ENCODE peak calls at places on chromosomes 2 and 18, in eight cellular contexts. P, R, O, Q, Y, S, J and Z are unnamed samples.

GRCh38 chr18:43863180-43863579 is 585.9 kb upstream of the SYT4 start:
- DNase-seq in P (no peak), R (no peak), O (peak), Q (no peak), Y (no peak), S (no peak), J (no peak), Z (no peak)

GRCh38 chr2:111679202-111679601 is 204.8 kb downstream of the ANAPC1 start:
- DNase-seq in P (no peak), R (no peak), O (no peak), Q (no peak), Y (no peak), S (no peak), J (no peak), Z (no peak)

GRCh38 chr2:48364100-48364499 is 165.9 kb upstream of the STON1 start:
- DNase-seq in P (no peak), R (no peak), O (no peak), Q (no peak), Y (no peak), S (no peak), J (no peak), Z (no peak)

GRCh38 chr2:138780908-138781307 is 718 bp upstream of the NXPH2 start:
- DNase-seq in P (no peak), R (no peak), O (no peak), Q (no peak), Y (no peak), S (no peak), J (no peak), Z (no peak)

GRCh38 chr2:171430516-171431410 is 3.0 kb downstream of the METTL8 start:
- DNase-seq in P (no peak), R (no peak), O (no peak), Q (no peak), Y (no peak), S (no peak), J (no peak), Z (no peak)

GRCh38 chr2:181231886-181232644 is 225.1 kb upstream of the ITGA4 start:
- DNase-seq in P (no peak), R (no peak), O (peak), Q (peak), Y (peak), S (no peak), J (no peak), Z (no peak)

GRCh38 chr18:64258111-64258650 is 109.3 kb upstream of the LINC00305 start:
- DNase-seq in P (no peak), R (no peak), O (peak), Q (no peak), Y (no peak), S (no peak), J (no peak), Z (no peak)

GRCh38 chr18:41501848-41502247 is 453.2 kb upstream of the PIK3C3 start:
- DNase-seq in P (no peak), R (no peak), O (no peak), Q (no peak), Y (no peak), S (no peak), J (no peak), Z (no peak)

GRCh38 chr2:219911541-219911940 is 284.1 kb downstream of the SLC4A3 start:
- DNase-seq in P (no peak), R (no peak), O (no peak), Q (no peak), Y (no peak), S (no peak), J (no peak), Z (no peak)

GRCh38 chr2:10500601-10501361 is 52.7 kb upstream of the ODC1 start:
- DNase-seq in P (peak), R (no peak), O (no peak), Q (no peak), Y (peak), S (no peak), J (no peak), Z (no peak)

GRCh38 chr18:10524507-10525425 is 1.1 kb upstream of the NAPG start:
- DNase-seq in P (no peak), R (no peak), O (peak), Q (no peak), Y (peak), S (no peak), J (no peak), Z (no peak)